ENCODE peak calls at places on chromosome 22, in six cellular contexts. L is neuronal stem cell, Z is lower lobe of right lung, X is tibial nerve, N is breast epithelium, K is pancreas. G is an unnamed sample.

GRCh38 chr22:41382098-41382578 is 396 bp downstream of the TEF start:
- DNase-seq in K (no peak), L (no peak), Z (peak), N (peak), X (peak), G (no peak)

GRCh38 chr22:26398741-26399153 is 30.3 kb upstream of the ASPHD2 start:
- DNase-seq in X (peak), Z (peak), N (peak), L (peak), K (peak), G (no peak)

GRCh38 chr22:18970180-18970947 is 34.3 kb upstream of the PRODH start:
- DNase-seq in Z (no peak), L (peak), X (no peak), N (no peak), K (peak), G (no peak)

GRCh38 chr22:33018232-33018864 is 39.8 kb downstream of the SYN3 start:
- DNase-seq in K (peak), Z (peak), L (peak), X (peak), N (no peak), G (no peak)

GRCh38 chr22:34976886-34977285 is 89.1 kb upstream of the ISX start:
- DNase-seq in Z (no peak), N (no peak), L (no peak), K (no peak), X (no peak), G (no peak)

GRCh38 chr22:49922484-49922883 is 4.0 kb downstream of the CRELD2 start:
- DNase-seq in Z (peak), N (no peak), K (no peak), X (no peak), L (no peak), G (no peak)

GRCh38 chr22:49705216-49705600 is 122.5 kb downstream of the BRD1 start:
- DNase-seq in L (no peak), K (no peak), X (no peak), N (no peak), Z (no peak), G (no peak)

GRCh38 chr22:29994941-29995340 is 85.3 kb upstream of the HORMAD2 start:
- DNase-seq in Z (no peak), K (no peak), X (no peak), N (no peak), L (no peak), G (no peak)

GRCh38 chr22:21823740-21824438 is 43.6 kb downstream of the MAPK1 start:
- DNase-seq in K (no peak), L (no peak), N (no peak), Z (no peak), X (no peak), G (no peak)

GRCh38 chr22:33589297-33589696 is 331.0 kb downstream of the LARGE1 start:
- DNase-seq in K (no peak), L (no peak), N (no peak), X (no peak), Z (no peak), G (no peak)

GRCh38 chr22:29155966-29156365 is 49.7 kb upstream of the EMID1 start:
- DNase-seq in K (no peak), Z (no peak), L (no peak), N (no peak), X (no peak), G (no peak)

GRCh38 chr22:41021039-41021654 is 70.0 kb downstream of the RBX1 start:
- DNase-seq in N (peak), L (no peak), K (peak), Z (peak), X (no peak), G (peak)

GRCh38 chr22:42301742-42302102 is 31.3 kb upstream of the TCF20 start:
- DNase-seq in K (no peak), Z (no peak), N (no peak), X (no peak), L (no peak), G (no peak)

GRCh38 chr22:49040111-49040510 is 787.6 kb downstream of the BRD1 start:
- DNase-seq in K (no peak), Z (no peak), X (no peak), N (no peak), L (no peak), G (no peak)

DNA sequence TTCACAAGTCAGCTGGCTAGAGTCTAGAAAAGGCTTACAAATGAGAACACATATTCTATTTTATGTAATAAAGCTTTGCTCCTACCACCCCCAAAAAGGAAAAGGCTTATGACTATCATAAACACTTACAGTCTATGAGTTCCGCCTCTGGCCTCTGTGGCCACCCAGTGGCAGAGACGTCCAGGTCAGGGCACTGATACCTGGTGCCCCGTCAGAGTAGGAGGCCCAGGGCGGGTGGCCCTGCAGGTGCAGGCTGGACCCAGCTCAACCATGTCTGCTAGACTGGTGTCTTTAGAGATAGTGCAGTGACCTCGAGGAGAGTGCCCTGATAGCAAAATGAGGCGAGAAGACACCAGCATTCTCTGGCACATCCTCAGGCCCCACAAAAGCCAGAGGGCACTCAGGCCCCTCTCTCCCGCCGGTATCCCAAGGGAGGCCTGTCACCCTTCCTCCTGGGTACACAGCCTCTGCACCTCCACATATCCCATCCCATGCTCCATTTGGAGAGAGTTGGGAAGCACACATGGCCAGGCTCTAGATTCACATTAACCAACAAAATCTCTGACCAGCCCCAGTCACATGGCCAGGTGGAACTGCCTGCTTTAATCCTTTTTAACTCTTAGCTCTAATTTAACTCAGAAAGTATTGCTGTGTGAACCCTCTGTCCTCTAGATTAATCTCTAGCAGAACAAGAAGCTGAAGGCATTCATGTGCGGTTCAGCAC is 27.3 kb upstream of the SERPIND1 start:
- DNase-seq in Z (no peak), K (no peak), N (no peak), L (no peak), X (no peak), G (no peak)
- H3K27ac ChIP-seq in Z (no peak), K (no peak), N (no peak), L (no peak), X (no peak), G (no peak)

GRCh38 chr22:38177044-38177443 is 4.6 kb downstream of the PLA2G6 start:
- DNase-seq in X (no peak), L (no peak), N (no peak), Z (peak), K (no peak), G (no peak)
- H3K27ac ChIP-seq in X (peak), L (no peak), N (peak), Z (peak), K (peak), G (peak)

DNA sequence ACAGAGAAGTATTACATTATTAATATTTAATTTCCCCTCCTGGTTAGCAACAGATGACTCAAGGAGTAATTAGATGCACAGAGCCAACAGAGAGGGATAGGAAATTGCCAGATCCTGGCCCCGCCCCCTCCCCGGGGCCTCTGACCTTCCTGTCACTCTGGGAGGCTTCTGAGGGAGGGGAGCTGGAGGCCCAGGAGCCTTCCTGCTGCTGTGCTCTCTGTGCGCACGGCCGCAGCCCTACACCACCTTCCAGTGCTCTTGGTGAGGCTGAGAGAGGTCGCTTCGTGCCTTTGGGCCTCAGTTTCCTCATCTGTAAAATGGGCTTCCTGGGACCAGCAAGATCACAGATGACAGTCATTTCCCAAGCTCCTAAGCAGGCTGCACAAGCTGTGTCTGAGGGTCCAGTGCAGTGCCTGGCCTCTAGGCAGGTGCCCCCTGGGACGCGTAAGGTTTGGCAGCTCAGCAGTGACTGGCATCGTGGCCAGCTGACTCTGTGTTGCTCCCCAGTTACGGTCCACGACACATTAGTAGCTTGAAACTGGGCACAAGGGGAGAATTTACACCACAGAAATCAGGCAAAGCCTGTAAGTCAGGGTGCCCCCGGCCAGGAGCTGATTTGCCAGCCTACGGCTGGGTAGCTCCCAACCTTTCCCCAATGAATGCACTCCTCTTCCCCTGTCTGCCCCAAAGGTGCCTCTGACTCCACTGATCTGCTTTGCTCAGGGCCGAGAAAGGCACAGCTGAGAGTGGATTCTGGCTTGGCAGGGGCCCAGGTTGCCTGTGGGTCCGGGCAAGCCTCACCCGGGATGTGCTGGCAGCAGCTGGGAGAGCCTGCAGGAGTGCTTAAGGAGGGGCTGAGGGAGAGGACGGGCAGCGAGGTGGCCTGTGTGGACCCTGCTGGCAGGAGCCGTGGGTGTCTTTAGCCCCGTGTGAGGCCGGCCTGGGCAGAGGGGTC is 2.3 kb downstream of the ADORA2A start:
- DNase-seq in Z (peak), L (no peak), K (no peak), N (no peak), X (no peak), G (no peak)
- H3K27ac ChIP-seq in Z (peak), L (no peak), K (no peak), N (peak), X (peak), G (no peak)

GRCh38 chr22:23682082-23682481 is 8.7 kb upstream of the RGL4 start:
- DNase-seq in Z (no peak), K (no peak), X (no peak), N (no peak), L (no peak), G (no peak)
- H3K27ac ChIP-seq in Z (no peak), K (no peak), X (no peak), N (no peak), L (no peak), G (no peak)